ENCODE peak calls at places on chromosomes 5 and 9, in five cellular contexts. One of them, this sample, is unnamed.

GRCh38 chr5:35171991-35172390 is 58.3 kb downstream of the PRLR start:
- DNase-seq in tibial nerve: no peak
- DNase-seq in H9: no peak
- DNase-seq in Peyer's patch: no peak
- DNase-seq in mammary epithelial cell: no peak
- DNase-seq in this sample: no peak

GRCh38 chr5:104412649-104413240 is 850.2 kb upstream of the NUDT12 start:
- DNase-seq in H9: peak; percentile 79
- DNase-seq in mammary epithelial cell: peak; percentile 35
- DNase-seq in tibial nerve: no peak
- DNase-seq in Peyer's patch: no peak
- DNase-seq in this sample: no peak

GRCh38 chr5:36073595-36074216 is 7.0 kb upstream of the UGT3A2 start:
- DNase-seq in Peyer's patch: no peak
- DNase-seq in H9: peak; percentile 71
- DNase-seq in tibial nerve: no peak
- DNase-seq in mammary epithelial cell: no peak
- DNase-seq in this sample: no peak

GRCh38 chr5:80185095-80185494 is 70.8 kb downstream of the SERINC5 start:
- DNase-seq in H9: no peak
- DNase-seq in Peyer's patch: no peak
- DNase-seq in tibial nerve: no peak
- DNase-seq in mammary epithelial cell: no peak
- DNase-seq in this sample: no peak

GRCh38 chr9:106994463-106994862 is 131.5 kb downstream of the ZNF462 start:
- DNase-seq in Peyer's patch: no peak
- DNase-seq in tibial nerve: no peak
- DNase-seq in H9: no peak
- DNase-seq in mammary epithelial cell: no peak
- DNase-seq in this sample: no peak

GRCh38 chr5:153902026-153902425 is 136.7 kb downstream of the FAM114A2 start:
- DNase-seq in mammary epithelial cell: no peak
- DNase-seq in Peyer's patch: no peak
- DNase-seq in H9: no peak
- DNase-seq in tibial nerve: no peak
- DNase-seq in this sample: no peak

GRCh38 chr5:147688965-147689364 is 93.6 kb downstream of the JAKMIP2 start:
- DNase-seq in mammary epithelial cell: no peak
- DNase-seq in H9: no peak
- DNase-seq in tibial nerve: peak; percentile 55
- DNase-seq in Peyer's patch: no peak
- DNase-seq in this sample: peak; percentile 40

GRCh38 chr9:126852289-126852688 is 8.2 kb upstream of the ZBTB34 start:
- DNase-seq in H9: no peak
- DNase-seq in Peyer's patch: no peak
- DNase-seq in mammary epithelial cell: no peak
- DNase-seq in tibial nerve: no peak
- DNase-seq in this sample: no peak

GRCh38 chr9:136403538-136403914 is 3.6 kb upstream of the SNAPC4 start:
- DNase-seq in H9: no peak
- DNase-seq in Peyer's patch: peak; percentile 75
- DNase-seq in mammary epithelial cell: no peak
- DNase-seq in tibial nerve: no peak
- DNase-seq in this sample: no peak

GRCh38 chr5:148912714-148913398 is 86.4 kb downstream of the ADRB2 start:
- DNase-seq in Peyer's patch: no peak
- DNase-seq in tibial nerve: no peak
- DNase-seq in mammary epithelial cell: peak; percentile 100
- DNase-seq in H9: peak; percentile 86
- DNase-seq in this sample: no peak

GRCh38 chr5:94431696-94432095 is 186.7 kb downstream of the KIAA0825 start:
- DNase-seq in H9: no peak
- DNase-seq in Peyer's patch: no peak
- DNase-seq in tibial nerve: no peak
- DNase-seq in mammary epithelial cell: no peak
- DNase-seq in this sample: no peak

GRCh38 chr5:7886849-7887460 is 18.0 kb downstream of the MTRR start:
- DNase-seq in tibial nerve: no peak
- DNase-seq in mammary epithelial cell: peak; percentile 20
- DNase-seq in H9: no peak
- DNase-seq in Peyer's patch: no peak
- DNase-seq in this sample: no peak

GRCh38 chr5:160312139-160312959 is at the start of gene CCNJL:
- DNase-seq in H9: peak; percentile 87
- DNase-seq in tibial nerve: no peak
- DNase-seq in mammary epithelial cell: peak; percentile 64
- DNase-seq in Peyer's patch: no peak
- DNase-seq in this sample: peak; percentile 71

GRCh38 chr9:124381073-124381945 is 33.9 kb downstream of the PSMB7 start:
- DNase-seq in tibial nerve: no peak
- DNase-seq in H9: no peak
- DNase-seq in Peyer's patch: no peak
- DNase-seq in mammary epithelial cell: peak; percentile 55
- DNase-seq in this sample: no peak

GRCh38 chr5:42654645-42655044 is 102.0 kb upstream of the CCDC152 start:
- DNase-seq in mammary epithelial cell: no peak
- DNase-seq in H9: no peak
- DNase-seq in Peyer's patch: no peak
- DNase-seq in tibial nerve: no peak
- DNase-seq in this sample: no peak

GRCh38 chr5:79436821-79437220 is 77.1 kb downstream of the HOMER1 start:
- DNase-seq in Peyer's patch: no peak
- DNase-seq in mammary epithelial cell: peak; percentile 2
- DNase-seq in H9: no peak
- DNase-seq in tibial nerve: no peak
- DNase-seq in this sample: no peak

GRCh38 chr5:145562931-145563330 is 272.2 kb downstream of the PRELID2 start:
- DNase-seq in tibial nerve: no peak
- DNase-seq in Peyer's patch: no peak
- DNase-seq in mammary epithelial cell: no peak
- DNase-seq in H9: no peak
- DNase-seq in this sample: no peak

GRCh38 chr5:159610966-159611579 is 280.8 kb upstream of the IL12B start:
- DNase-seq in H9: no peak
- DNase-seq in Peyer's patch: no peak
- DNase-seq in tibial nerve: no peak
- DNase-seq in mammary epithelial cell: no peak
- DNase-seq in this sample: no peak

GRCh38 chr5:84088996-84089395 is 295.7 kb downstream of the EDIL3 start:
- DNase-seq in tibial nerve: no peak
- DNase-seq in mammary epithelial cell: no peak
- DNase-seq in H9: no peak
- DNase-seq in Peyer's patch: no peak
- DNase-seq in this sample: peak; percentile 76

GRCh38 chr9:87671925-87672324 is 54.0 kb upstream of the CTSL start:
- DNase-seq in tibial nerve: no peak
- DNase-seq in H9: no peak
- DNase-seq in mammary epithelial cell: no peak
- DNase-seq in Peyer's patch: no peak
- DNase-seq in this sample: no peak

GRCh38 chr5:157273131-157273556 is 7.2 kb downstream of the CYFIP2 start:
- DNase-seq in H9: no peak
- DNase-seq in tibial nerve: no peak
- DNase-seq in Peyer's patch: peak; percentile 37
- DNase-seq in mammary epithelial cell: no peak
- DNase-seq in this sample: no peak

GRCh38 chr9:121817476-121817875 is 166.0 kb downstream of the DAB2IP start:
- DNase-seq in H9: no peak
- DNase-seq in Peyer's patch: no peak
- DNase-seq in tibial nerve: no peak
- DNase-seq in mammary epithelial cell: no peak
- DNase-seq in this sample: no peak

GRCh38 chr9:21974542-21975409 is 19.4 kb downstream of the CDKN2A start:
- DNase-seq in mammary epithelial cell: no peak
- DNase-seq in tibial nerve: no peak
- DNase-seq in Peyer's patch: peak; percentile 46
- DNase-seq in H9: peak; percentile 92
- DNase-seq in this sample: no peak

GRCh38 chr9:21039302-21039701 is 7.9 kb upstream of the HACD4 start:
- DNase-seq in mammary epithelial cell: no peak
- DNase-seq in tibial nerve: no peak
- DNase-seq in H9: no peak
- DNase-seq in Peyer's patch: no peak
- DNase-seq in this sample: no peak

GRCh38 chr9:27276182-27277030 is 20.5 kb downstream of the EQTN start:
- DNase-seq in mammary epithelial cell: peak; percentile 35
- DNase-seq in tibial nerve: peak; percentile 21
- DNase-seq in H9: no peak
- DNase-seq in Peyer's patch: no peak
- DNase-seq in this sample: no peak

GRCh38 chr5:122291000-122291592 is 20.9 kb upstream of the SNCAIP start:
- DNase-seq in mammary epithelial cell: peak; percentile 9
- DNase-seq in H9: peak; percentile 45
- DNase-seq in Peyer's patch: no peak
- DNase-seq in tibial nerve: no peak
- DNase-seq in this sample: no peak

GRCh38 chr5:2711446-2712425 is 39.7 kb downstream of the IRX2 start:
- DNase-seq in mammary epithelial cell: no peak
- DNase-seq in Peyer's patch: no peak
- DNase-seq in tibial nerve: no peak
- DNase-seq in H9: no peak
- DNase-seq in this sample: no peak

GRCh38 chr5:172789687-172790495 is 18.9 kb upstream of the DUSP1 start:
- DNase-seq in H9: peak; percentile 28
- DNase-seq in tibial nerve: no peak
- DNase-seq in Peyer's patch: no peak
- DNase-seq in mammary epithelial cell: no peak
- DNase-seq in this sample: peak; percentile 78

GRCh38 chr9:121861501-121862180 is 210.2 kb downstream of the DAB2IP start:
- DNase-seq in Peyer's patch: no peak
- DNase-seq in mammary epithelial cell: no peak
- DNase-seq in H9: peak; percentile 74
- DNase-seq in tibial nerve: no peak
- DNase-seq in this sample: peak; percentile 87

GRCh38 chr5:157253547-157253946 is 12.4 kb upstream of the CYFIP2 start:
- DNase-seq in Peyer's patch: peak; percentile 47
- DNase-seq in mammary epithelial cell: peak; percentile 29
- DNase-seq in tibial nerve: peak; percentile 74
- DNase-seq in H9: peak; percentile 55
- DNase-seq in this sample: peak; percentile 55

GRCh38 chr5:139456776-139457175 is 5.8 kb downstream of the ECSCR start:
- DNase-seq in H9: no peak
- DNase-seq in Peyer's patch: no peak
- DNase-seq in mammary epithelial cell: no peak
- DNase-seq in tibial nerve: no peak
- DNase-seq in this sample: no peak

GRCh38 chr5:37840036-37840909 is at the start of gene GDNF:
- DNase-seq in H9: peak; percentile 65
- DNase-seq in Peyer's patch: no peak
- DNase-seq in tibial nerve: no peak
- DNase-seq in mammary epithelial cell: peak; percentile 58
- DNase-seq in this sample: peak; percentile 38

GRCh38 chr9:99666571-99666970 is 155.1 kb upstream of the NR4A3 start:
- DNase-seq in Peyer's patch: no peak
- DNase-seq in mammary epithelial cell: no peak
- DNase-seq in tibial nerve: no peak
- DNase-seq in H9: no peak
- DNase-seq in this sample: no peak

GRCh38 chr9:127455299-127455992 is 4.1 kb downstream of the LRSAM1 start:
- DNase-seq in mammary epithelial cell: peak; percentile 21
- DNase-seq in tibial nerve: no peak
- DNase-seq in Peyer's patch: no peak
- DNase-seq in H9: peak; percentile 38
- DNase-seq in this sample: peak; percentile 34

GRCh38 chr5:157816682-157817268 is 42.2 kb downstream of the CLINT1 start:
- DNase-seq in H9: no peak
- DNase-seq in tibial nerve: no peak
- DNase-seq in mammary epithelial cell: no peak
- DNase-seq in Peyer's patch: no peak
- DNase-seq in this sample: no peak

GRCh38 chr5:115352571-115352970 is 56.1 kb upstream of the CCDC112 start:
- DNase-seq in H9: no peak
- DNase-seq in Peyer's patch: no peak
- DNase-seq in mammary epithelial cell: no peak
- DNase-seq in tibial nerve: no peak
- DNase-seq in this sample: no peak
- TF ChIP-seq CTCF in H9: no peak
- TF ChIP-seq CTCF in Peyer's patch: no peak
- TF ChIP-seq CTCF in mammary epithelial cell: no peak
- TF ChIP-seq CTCF in tibial nerve: no peak
- TF ChIP-seq CTCF in this sample: no peak

GRCh38 chr9:96524045-96524444 is 74.1 kb downstream of the HABP4 start:
- DNase-seq in mammary epithelial cell: no peak
- DNase-seq in Peyer's patch: no peak
- DNase-seq in H9: no peak
- DNase-seq in tibial nerve: no peak
- DNase-seq in this sample: no peak
- H3K27ac ChIP-seq in mammary epithelial cell: no peak overlapping the region
- H3K27ac ChIP-seq in Peyer's patch: no peak overlapping the region
- H3K27ac ChIP-seq in H9: no peak overlapping the region
- H3K27ac ChIP-seq in tibial nerve: peak overlapping the region; percentile 55
- H3K27ac ChIP-seq in this sample: peak overlapping the region; percentile 82

DNA sequence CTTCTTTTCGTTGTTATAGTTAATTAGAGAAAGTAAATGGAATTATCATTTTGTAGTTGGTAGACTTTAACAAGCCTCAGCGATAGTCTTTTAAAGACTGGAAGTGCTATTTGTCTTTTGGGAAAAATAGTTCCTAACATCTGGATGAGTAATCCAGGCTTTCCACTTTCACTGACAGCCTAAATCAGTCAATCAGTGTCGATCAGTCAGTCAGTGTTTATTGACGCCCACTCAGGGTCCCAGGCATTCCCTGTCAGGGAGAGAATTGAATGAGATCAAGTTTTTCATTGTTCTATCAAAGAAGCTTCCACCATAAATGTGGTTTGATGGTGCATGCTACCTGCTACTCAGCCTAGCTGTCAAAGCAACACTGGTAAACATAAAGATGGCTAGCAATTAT is 2.6 kb downstream of the ABL1 start:
- DNase-seq in tibial nerve: no peak
- DNase-seq in Peyer's patch: no peak
- DNase-seq in mammary epithelial cell: no peak
- DNase-seq in H9: no peak
- DNase-seq in this sample: no peak
- H3K4me1 ChIP-seq in tibial nerve: no peaks in the 10 kb centered on the region
- H3K4me1 ChIP-seq in Peyer's patch: peaks cover 45% of the 10 kb centered on the region
- H3K4me1 ChIP-seq in mammary epithelial cell: peaks cover 19% of the 10 kb centered on the region
- H3K4me1 ChIP-seq in H9: peaks cover 5% of the 10 kb centered on the region
- H3K4me1 ChIP-seq in this sample: peaks cover 40% of the 10 kb centered on the region

DNA sequence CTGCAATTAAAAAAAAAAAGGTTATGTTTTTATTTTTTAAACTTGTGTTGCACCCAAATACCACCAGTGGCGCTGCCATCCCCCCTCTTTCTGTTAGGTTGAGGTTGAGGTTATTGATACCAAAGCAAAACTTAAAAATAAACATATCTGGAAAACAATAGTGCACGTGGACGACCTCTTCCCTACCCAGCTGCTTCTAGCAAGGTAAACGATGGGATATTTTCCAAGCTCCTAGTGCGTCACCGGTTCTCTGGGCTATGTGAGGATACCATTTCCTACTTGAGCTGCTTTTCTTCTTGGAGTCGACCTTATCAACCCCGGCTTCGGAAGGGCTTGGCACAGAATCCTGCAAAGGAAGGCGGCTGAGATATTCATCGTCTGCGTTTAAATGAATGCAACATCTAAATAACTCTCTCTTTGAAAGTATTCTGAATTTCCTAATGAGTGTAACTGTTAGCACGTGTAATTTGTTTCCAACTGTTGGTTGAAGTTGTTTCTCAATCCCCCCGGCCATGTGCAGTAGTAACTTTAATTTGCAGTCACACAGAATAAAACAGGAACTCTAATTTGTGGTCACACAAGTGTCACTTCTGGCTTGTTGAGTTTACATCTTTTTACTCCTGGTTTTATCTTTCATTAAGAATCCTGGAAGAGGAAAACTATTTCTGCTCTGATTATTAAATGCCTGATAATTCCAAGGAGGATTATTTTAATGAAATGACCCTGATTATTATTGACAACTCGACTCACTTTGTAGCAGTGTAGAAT is 993 bp downstream of the SCAMP1 start:
- DNase-seq in H9: no peak
- DNase-seq in Peyer's patch: no peak
- DNase-seq in mammary epithelial cell: peak; percentile 78
- DNase-seq in tibial nerve: peak; percentile 48
- DNase-seq in this sample: peak; percentile 59
- TF ChIP-seq CTCF in H9: no peak
- TF ChIP-seq CTCF in Peyer's patch: no peak
- TF ChIP-seq CTCF in mammary epithelial cell: peak; percentile 31
- TF ChIP-seq CTCF in tibial nerve: no peak
- TF ChIP-seq CTCF in this sample: peak; percentile 29

This sample was measured in testis.